ENCODE peak calls at places on chromosomes 13 and 19, in five cellular contexts. Z, J, O, M and P are unnamed samples.

GRCh38 chr13:46232281-46232680 is 20.6 kb downstream of the LRRC63 start:
- DNase-seq in Z (no peak), O (no peak), M (no peak), J (no peak), P (peak; percentile 33)

GRCh38 chr13:60620611-60621395 is 223.8 kb downstream of the TDRD3 start:
- DNase-seq in O (no peak), Z (no peak), J (no peak), M (peak; percentile 12), P (peak; percentile 40)

GRCh38 chr19:33499248-33499647 is 22.3 kb downstream of the PEPD start:
- DNase-seq in O (no peak), Z (no peak), M (no peak), J (no peak), P (no peak)

GRCh38 chr13:29801102-29801501 is 49.3 kb downstream of the UBL3 start:
- DNase-seq in O (no peak), J (no peak), M (no peak), Z (no peak), P (no peak)

GRCh38 chr13:31515427-31515826 is 223.9 kb upstream of the RXFP2 start:
- DNase-seq in J (no peak), O (no peak), Z (no peak), M (no peak), P (no peak)

GRCh38 chr13:95326695-95327094 is 25.4 kb upstream of the ABCC4 start:
- DNase-seq in Z (no peak), M (no peak), J (no peak), O (no peak), P (no peak)

GRCh38 chr13:25286308-25286968 is 850 bp downstream of the MTMR6 start:
- DNase-seq in Z (no peak), J (no peak), O (peak; percentile 69), M (peak; percentile 58), P (peak; percentile 54)

GRCh38 chr13:29758591-29759114 is 91.8 kb downstream of the UBL3 start:
- DNase-seq in J (no peak), Z (no peak), M (peak; percentile 13), O (peak; percentile 89), P (no peak)

GRCh38 chr13:93635687-93636086 is 409.1 kb downstream of the GPC6 start:
- DNase-seq in O (no peak), M (peak; percentile 63), J (no peak), Z (no peak), P (peak; percentile 89)

GRCh38 chr19:42370068-42370520 is 20.0 kb downstream of the CNFN start:
- DNase-seq in O (no peak), J (no peak), M (no peak), Z (no peak), P (no peak)
- TF ChIP-seq CTCF in O (no peak), J (no peak), M (no peak), Z (no peak), P (no peak)

GRCh38 chr19:436413-436950 is 24.4 kb downstream of the SHC2 start:
- DNase-seq in M (no peak), J (no peak), Z (no peak), O (no peak), P (no peak)
- H3K4me3 ChIP-seq in M (no peak overlapping the region), J (no peak overlapping the region), Z (no peak overlapping the region), O (no peak overlapping the region), P (no peak overlapping the region)

GRCh38 chr19:43779820-43780219 is 953 bp downstream of the KCNN4 start:
- DNase-seq in J (no peak), Z (no peak), O (peak; percentile 60), M (no peak), P (no peak)
- TF ChIP-seq CTCF in J (peak; percentile 59), Z (no peak), O (peak; percentile 41), M (peak; percentile 36), P (no peak)

DNA sequence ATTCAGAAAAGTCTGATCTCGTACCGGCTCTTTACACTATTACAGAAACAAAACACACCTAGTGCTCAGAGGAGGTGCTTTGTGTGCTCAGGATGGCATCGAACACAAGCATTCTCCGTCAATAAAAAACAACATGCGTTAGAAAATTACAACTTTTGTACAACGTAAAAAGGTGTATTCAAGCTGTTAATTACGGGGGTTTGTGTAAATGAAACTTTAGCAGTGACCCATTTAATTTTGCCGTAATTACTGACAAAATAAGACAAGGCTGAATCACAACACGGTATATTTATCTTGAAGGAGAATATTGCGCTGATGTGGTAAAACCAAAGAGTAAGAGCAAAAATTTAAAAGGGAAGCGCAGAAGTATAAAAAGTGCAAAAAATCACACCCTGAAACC is 6.5 kb upstream of the SOX1 start:
- DNase-seq in M (no peak), O (no peak), J (no peak), Z (no peak), P (no peak)
- H3K4me3 ChIP-seq in M (no peak overlapping the region), O (no peak overlapping the region), J (no peak overlapping the region), Z (no peak overlapping the region), P (no peak overlapping the region)

GRCh38 chr19:14718522-14719113 is 28.8 kb downstream of the ZNF333 start:
- DNase-seq in M (peak; percentile 2), O (no peak), Z (no peak), J (no peak), P (no peak)

GRCh38 chr19:14715841-14716240 is 26.0 kb downstream of the ZNF333 start:
- DNase-seq in Z (no peak), J (no peak), M (no peak), O (no peak), P (no peak)

GRCh38 chr19:14722127-14722526 is 32.3 kb downstream of the ZNF333 start:
- DNase-seq in O (no peak), J (no peak), Z (no peak), M (no peak), P (no peak)

DNA sequence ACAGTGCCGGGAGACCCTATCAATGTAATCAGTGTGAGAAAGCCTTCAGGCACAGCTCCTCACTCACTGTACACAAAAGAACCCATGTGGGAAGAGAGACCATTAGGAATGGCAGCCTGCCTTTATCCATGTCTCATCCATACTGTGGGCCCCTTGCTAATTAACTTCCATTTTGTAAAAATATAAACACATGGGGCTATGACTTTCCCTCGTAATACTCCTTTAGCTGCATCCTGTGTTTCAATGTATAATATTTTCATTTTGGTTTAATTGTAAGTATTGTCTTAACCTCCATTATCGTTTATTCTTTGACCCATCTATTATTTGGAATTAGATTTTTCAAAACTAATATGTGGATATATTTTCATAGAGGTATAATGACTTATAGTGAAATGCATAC is 29.3 kb downstream of the ZNF333 start:
- DNase-seq in M (no peak), Z (no peak), J (no peak), O (no peak), P (no peak)
- TF ChIP-seq CTCF in M (no peak), Z (no peak), J (no peak), O (no peak), P (no peak)

DNA sequence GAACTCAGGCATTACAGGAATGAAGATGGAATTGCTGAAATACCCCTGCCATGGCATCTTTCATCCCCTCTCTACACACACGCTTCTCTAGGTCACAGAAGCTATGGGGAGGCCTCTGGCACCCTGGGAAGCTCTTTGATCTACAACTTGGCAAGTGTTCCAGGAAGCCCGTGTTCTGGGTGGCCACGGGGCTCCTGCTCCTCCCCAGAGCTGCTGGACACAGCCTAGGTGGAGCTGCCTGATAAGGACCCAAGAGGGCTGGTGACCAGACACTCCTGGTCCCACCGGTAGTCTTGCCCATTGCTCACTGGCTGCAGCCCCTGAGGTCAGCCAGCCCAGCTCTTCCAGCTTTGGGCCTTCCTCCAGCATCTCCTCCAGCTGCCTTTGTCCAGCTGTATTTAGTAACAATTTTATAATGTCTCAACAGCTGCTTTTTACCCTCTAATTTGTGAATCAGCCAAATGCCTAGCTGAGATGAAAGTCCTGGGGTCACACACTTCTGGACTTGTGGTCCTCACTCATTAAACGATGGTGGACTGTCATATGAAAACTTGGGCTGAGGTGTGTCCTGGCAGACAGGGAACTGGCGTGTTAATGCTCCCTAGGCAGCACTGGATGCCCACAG is 72.8 kb upstream of the SPATA13 start:
- DNase-seq in M (peak; percentile 42), J (no peak), O (no peak), Z (peak; percentile 58), P (no peak)
- H3K4me3 ChIP-seq in M (no peak overlapping the region), J (no peak overlapping the region), O (no peak overlapping the region), Z (no peak overlapping the region), P (no peak overlapping the region)

DNA sequence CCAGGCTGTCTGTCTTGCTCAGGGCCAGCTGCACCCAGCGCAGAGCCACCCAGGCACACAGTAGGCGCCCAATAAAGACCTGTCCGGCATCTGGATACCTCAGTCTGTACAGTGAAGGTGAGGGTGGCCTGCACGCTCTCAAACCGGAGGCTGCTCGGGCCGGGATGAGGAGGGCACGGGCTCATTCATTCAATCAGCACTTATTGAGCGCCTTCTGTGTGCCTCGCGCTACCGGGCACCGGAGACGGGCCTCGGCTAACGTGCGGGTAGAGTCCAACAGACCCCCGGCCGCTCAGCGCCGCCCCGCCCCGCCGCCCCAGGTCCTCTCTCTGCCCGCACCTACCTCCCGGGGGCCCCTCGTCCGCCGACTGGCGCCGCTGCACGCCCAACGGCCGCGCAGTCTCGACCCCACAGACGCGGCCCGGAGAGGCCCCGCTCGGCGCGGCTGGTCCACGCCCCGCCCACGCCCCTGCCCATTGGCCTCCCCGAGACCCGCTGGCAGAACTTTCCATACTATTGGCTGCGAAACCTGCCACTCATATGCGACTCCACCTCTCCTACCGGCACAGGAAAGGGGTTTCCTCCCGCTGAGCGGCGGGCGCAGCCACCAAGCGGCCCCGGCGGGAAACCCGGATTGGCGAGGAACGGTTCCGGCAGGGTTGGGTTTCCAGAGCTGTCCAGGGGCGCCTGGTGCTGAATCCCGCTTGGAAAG is at the start of gene SLC39A3:
- DNase-seq in J (peak; percentile 80), O (peak; percentile 100), M (peak; percentile 99), Z (peak; percentile 99), P (peak; percentile 99)
- TF ChIP-seq CTCF in J (no peak), O (no peak), M (peak; percentile 33), Z (no peak), P (no peak)

GRCh38 chr19:38538793-38539528 is 78.8 kb downstream of the MAP4K1 start:
- DNase-seq in Z (no peak), J (no peak), O (peak; percentile 43), M (no peak), P (no peak)
- H3K4me3 ChIP-seq in Z (no peak overlapping the region), J (no peak overlapping the region), O (no peak overlapping the region), M (no peak overlapping the region), P (no peak overlapping the region)

DNA sequence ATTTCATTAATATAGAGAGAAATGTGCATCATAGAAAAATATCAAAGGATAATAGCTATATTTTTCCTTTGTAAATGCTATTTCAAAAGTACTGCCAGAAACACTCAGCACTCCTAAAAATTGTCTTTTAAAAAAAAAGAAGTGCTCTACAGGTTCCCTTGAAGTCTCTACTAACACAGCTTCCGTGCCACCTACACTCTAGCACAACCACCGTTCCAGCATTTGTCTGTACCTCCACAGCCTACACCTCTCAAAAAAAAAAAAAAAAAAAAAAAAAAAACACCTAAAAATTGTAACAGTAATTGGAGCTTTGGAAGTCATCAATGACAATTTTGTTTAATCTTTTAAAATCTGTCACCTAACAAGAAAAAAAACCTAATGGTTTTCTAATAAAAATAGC is 485.6 kb downstream of the MYO16 start:
- DNase-seq in M (no peak), O (no peak), Z (no peak), J (no peak), P (no peak)
- TF ChIP-seq CTCF in M (no peak), O (no peak), Z (no peak), J (no peak), P (no peak)

GRCh38 chr19:35533201-35533821 is at the start of gene GAPDHS:
- DNase-seq in J (no peak), O (no peak), M (no peak), Z (no peak), P (no peak)
- H3K4me3 ChIP-seq in J (no peak within 1 kb of the TSS), O (no peak within 1 kb of the TSS), M (no peak within 1 kb of the TSS), Z (no peak within 1 kb of the TSS), P (no peak within 1 kb of the TSS)